ENCODE peak calls at places on chromosomes 7 and 10, in nine cellular contexts. One of them, this sample, is unnamed.

GRCh38 chr10:11382187-11382586 is 229.3 kb downstream of the USP6NL start:
- DNase-seq in IMR-90: no peak
- DNase-seq in osteoblast: no peak
- DNase-seq in HS-5: no peak
- DNase-seq in KG1: no peak
- DNase-seq in AG20443: no peak
- DNase-seq in glomerular endothelial cell: no peak
- DNase-seq in posterior cingulate gyrus: no peak
- DNase-seq in NCI-H1105 treated with DMSO at 0.1 percent for 48 hours: no peak
- DNase-seq in this sample: no peak

GRCh38 chr7:142455392-142455791 is 197.5 kb upstream of the PRSS58 start:
- DNase-seq in posterior cingulate gyrus: no peak
- DNase-seq in IMR-90: no peak
- DNase-seq in glomerular endothelial cell: no peak
- DNase-seq in AG20443: no peak
- DNase-seq in osteoblast: no peak
- DNase-seq in NCI-H1105 treated with DMSO at 0.1 percent for 48 hours: no peak
- DNase-seq in KG1: no peak
- DNase-seq in HS-5: no peak
- DNase-seq in this sample: no peak

GRCh38 chr10:44975487-44976331 is 2.9 kb downstream of the DEPP1 start:
- DNase-seq in glomerular endothelial cell: no peak
- DNase-seq in IMR-90: peak
- DNase-seq in KG1: no peak
- DNase-seq in HS-5: no peak
- DNase-seq in osteoblast: peak
- DNase-seq in AG20443: no peak
- DNase-seq in NCI-H1105 treated with DMSO at 0.1 percent for 48 hours: peak
- DNase-seq in posterior cingulate gyrus: no peak
- DNase-seq in this sample: no peak

GRCh38 chr7:126700807-126701604 is 551.7 kb downstream of the GRM8 start:
- DNase-seq in IMR-90: peak
- DNase-seq in posterior cingulate gyrus: peak
- DNase-seq in osteoblast: peak
- DNase-seq in HS-5: peak
- DNase-seq in AG20443: peak
- DNase-seq in NCI-H1105 treated with DMSO at 0.1 percent for 48 hours: peak
- DNase-seq in KG1: peak
- DNase-seq in glomerular endothelial cell: peak
- DNase-seq in this sample: peak

GRCh38 chr7:105389090-105389650 is 449 bp upstream of the SRPK2 start:
- DNase-seq in osteoblast: peak
- DNase-seq in HS-5: no peak
- DNase-seq in AG20443: peak
- DNase-seq in glomerular endothelial cell: no peak
- DNase-seq in NCI-H1105 treated with DMSO at 0.1 percent for 48 hours: no peak
- DNase-seq in IMR-90: peak
- DNase-seq in posterior cingulate gyrus: peak
- DNase-seq in KG1: no peak
- DNase-seq in this sample: no peak

GRCh38 chr10:95445223-95445836 is 115.8 kb downstream of the SORBS1 start:
- DNase-seq in osteoblast: peak
- DNase-seq in HS-5: peak
- DNase-seq in glomerular endothelial cell: peak
- DNase-seq in posterior cingulate gyrus: no peak
- DNase-seq in NCI-H1105 treated with DMSO at 0.1 percent for 48 hours: no peak
- DNase-seq in KG1: no peak
- DNase-seq in IMR-90: peak
- DNase-seq in AG20443: peak
- DNase-seq in this sample: peak

GRCh38 chr7:5350600-5351385 is 68.0 kb downstream of the SLC29A4 start:
- DNase-seq in AG20443: no peak
- DNase-seq in IMR-90: no peak
- DNase-seq in KG1: no peak
- DNase-seq in posterior cingulate gyrus: no peak
- DNase-seq in glomerular endothelial cell: no peak
- DNase-seq in NCI-H1105 treated with DMSO at 0.1 percent for 48 hours: no peak
- DNase-seq in osteoblast: peak
- DNase-seq in HS-5: no peak
- DNase-seq in this sample: no peak

GRCh38 chr7:101108330-101108857 is 18.5 kb upstream of the SERPINE1 start:
- DNase-seq in AG20443: no peak
- DNase-seq in KG1: no peak
- DNase-seq in posterior cingulate gyrus: no peak
- DNase-seq in glomerular endothelial cell: no peak
- DNase-seq in IMR-90: no peak
- DNase-seq in NCI-H1105 treated with DMSO at 0.1 percent for 48 hours: no peak
- DNase-seq in HS-5: no peak
- DNase-seq in osteoblast: peak
- DNase-seq in this sample: no peak

GRCh38 chr7:38323156-38323555 is 49.7 kb upstream of the TARP start:
- DNase-seq in KG1: no peak
- DNase-seq in glomerular endothelial cell: no peak
- DNase-seq in HS-5: no peak
- DNase-seq in NCI-H1105 treated with DMSO at 0.1 percent for 48 hours: no peak
- DNase-seq in osteoblast: no peak
- DNase-seq in posterior cingulate gyrus: no peak
- DNase-seq in IMR-90: no peak
- DNase-seq in AG20443: no peak
- DNase-seq in this sample: no peak

GRCh38 chr10:17075510-17075909 is 54.1 kb downstream of the CUBN start:
- DNase-seq in NCI-H1105 treated with DMSO at 0.1 percent for 48 hours: no peak
- DNase-seq in glomerular endothelial cell: no peak
- DNase-seq in IMR-90: peak
- DNase-seq in AG20443: peak
- DNase-seq in HS-5: no peak
- DNase-seq in KG1: no peak
- DNase-seq in posterior cingulate gyrus: no peak
- DNase-seq in osteoblast: peak
- DNase-seq in this sample: peak

GRCh38 chr7:30831936-30832335 is 60.7 kb downstream of the MINDY4 start:
- DNase-seq in osteoblast: no peak
- DNase-seq in AG20443: no peak
- DNase-seq in IMR-90: no peak
- DNase-seq in glomerular endothelial cell: no peak
- DNase-seq in NCI-H1105 treated with DMSO at 0.1 percent for 48 hours: no peak
- DNase-seq in posterior cingulate gyrus: no peak
- DNase-seq in KG1: no peak
- DNase-seq in HS-5: no peak
- DNase-seq in this sample: no peak

GRCh38 chr7:53209129-53209528 is 173.7 kb downstream of the POM121L12 start:
- DNase-seq in osteoblast: no peak
- DNase-seq in glomerular endothelial cell: no peak
- DNase-seq in IMR-90: no peak
- DNase-seq in NCI-H1105 treated with DMSO at 0.1 percent for 48 hours: no peak
- DNase-seq in posterior cingulate gyrus: no peak
- DNase-seq in HS-5: no peak
- DNase-seq in KG1: no peak
- DNase-seq in AG20443: no peak
- DNase-seq in this sample: no peak

GRCh38 chr10:28535846-28536245 is 2.9 kb downstream of the WAC start:
- DNase-seq in IMR-90: no peak
- DNase-seq in KG1: no peak
- DNase-seq in HS-5: no peak
- DNase-seq in AG20443: no peak
- DNase-seq in glomerular endothelial cell: no peak
- DNase-seq in NCI-H1105 treated with DMSO at 0.1 percent for 48 hours: no peak
- DNase-seq in osteoblast: no peak
- DNase-seq in posterior cingulate gyrus: no peak
- DNase-seq in this sample: no peak

GRCh38 chr7:23941551-23941950 is 231.5 kb downstream of the STK31 start:
- DNase-seq in KG1: no peak
- DNase-seq in NCI-H1105 treated with DMSO at 0.1 percent for 48 hours: no peak
- DNase-seq in HS-5: no peak
- DNase-seq in glomerular endothelial cell: no peak
- DNase-seq in IMR-90: no peak
- DNase-seq in AG20443: no peak
- DNase-seq in posterior cingulate gyrus: no peak
- DNase-seq in osteoblast: no peak
- DNase-seq in this sample: no peak

GRCh38 chr7:51789494-51789893 is 472.9 kb upstream of the COBL start:
- DNase-seq in glomerular endothelial cell: no peak
- DNase-seq in HS-5: no peak
- DNase-seq in NCI-H1105 treated with DMSO at 0.1 percent for 48 hours: peak
- DNase-seq in AG20443: no peak
- DNase-seq in posterior cingulate gyrus: no peak
- DNase-seq in KG1: no peak
- DNase-seq in osteoblast: no peak
- DNase-seq in IMR-90: no peak
- DNase-seq in this sample: no peak

GRCh38 chr7:141320287-141320686 is 230.9 kb upstream of the AGK start:
- DNase-seq in KG1: no peak
- DNase-seq in osteoblast: peak
- DNase-seq in AG20443: no peak
- DNase-seq in IMR-90: no peak
- DNase-seq in glomerular endothelial cell: no peak
- DNase-seq in HS-5: no peak
- DNase-seq in NCI-H1105 treated with DMSO at 0.1 percent for 48 hours: no peak
- DNase-seq in posterior cingulate gyrus: no peak
- DNase-seq in this sample: no peak

GRCh38 chr7:16918288-16918895 is 36.6 kb upstream of the AGR3 start:
- DNase-seq in AG20443: peak
- DNase-seq in HS-5: peak
- DNase-seq in glomerular endothelial cell: no peak
- DNase-seq in IMR-90: peak
- DNase-seq in osteoblast: no peak
- DNase-seq in posterior cingulate gyrus: peak
- DNase-seq in KG1: no peak
- DNase-seq in NCI-H1105 treated with DMSO at 0.1 percent for 48 hours: peak
- DNase-seq in this sample: no peak

GRCh38 chr10:52927678-52928077 is 155.1 kb upstream of the MBL2 start:
- DNase-seq in NCI-H1105 treated with DMSO at 0.1 percent for 48 hours: no peak
- DNase-seq in AG20443: no peak
- DNase-seq in osteoblast: no peak
- DNase-seq in IMR-90: no peak
- DNase-seq in KG1: no peak
- DNase-seq in HS-5: no peak
- DNase-seq in glomerular endothelial cell: no peak
- DNase-seq in posterior cingulate gyrus: no peak
- DNase-seq in this sample: no peak

GRCh38 chr10:61890430-61890829 is 11.1 kb upstream of the ARID5B start:
- DNase-seq in AG20443: no peak
- DNase-seq in HS-5: no peak
- DNase-seq in posterior cingulate gyrus: no peak
- DNase-seq in glomerular endothelial cell: no peak
- DNase-seq in KG1: no peak
- DNase-seq in IMR-90: peak
- DNase-seq in NCI-H1105 treated with DMSO at 0.1 percent for 48 hours: no peak
- DNase-seq in osteoblast: peak
- DNase-seq in this sample: no peak

GRCh38 chr7:28955723-28956607 is 2.2 kb downstream of the TRIL start:
- DNase-seq in glomerular endothelial cell: no peak
- DNase-seq in osteoblast: no peak
- DNase-seq in AG20443: peak
- DNase-seq in NCI-H1105 treated with DMSO at 0.1 percent for 48 hours: peak
- DNase-seq in HS-5: no peak
- DNase-seq in posterior cingulate gyrus: peak
- DNase-seq in KG1: no peak
- DNase-seq in IMR-90: peak
- DNase-seq in this sample: no peak